ENCODE peak calls at places on chromosomes 5 and 9, in ten cellular contexts. Y is AG04450, P is lower lobe of right lung, W is lung, Q is breast epithelium, C is IMR-90, M is stomach, D is foreskin fibroblast, V is astrocyte of the cerebellum, E is prostate gland. G is an unnamed sample.

GRCh38 chr5:96930058-96930457 is 5.8 kb upstream of the LNPEP start:
- DNase-seq in Y (no peak), P (no peak), W (no peak), Q (no peak), C (no peak), M (no peak), D (no peak), V (no peak), E (no peak), G (no peak)

GRCh38 chr9:631596-631995 is 209.9 kb upstream of the DMRT1 start:
- DNase-seq in Y (no peak), P (no peak), W (no peak), Q (no peak), C (peak; percentile 44), M (no peak), D (no peak), V (peak; percentile 37), E (no peak), G (no peak)

GRCh38 chr9:8717146-8717545 is 917.6 kb upstream of the DMAC1 start:
- DNase-seq in Y (no peak), P (no peak), W (no peak), Q (no peak), C (no peak), M (no peak), D (peak; percentile 34), V (no peak), E (no peak), G (no peak)

GRCh38 chr5:150295172-150295611 is 5.6 kb upstream of the CAMK2A start:
- DNase-seq in Y (no peak), P (peak; percentile 50), W (no peak), Q (no peak), C (peak; percentile 81), M (peak; percentile 43), D (peak; percentile 85), V (no peak), E (no peak), G (no peak)

GRCh38 chr9:137427454-137428310 is 4.5 kb downstream of the NOXA1 start:
- DNase-seq in Y (no peak), P (peak; percentile 40), W (no peak), Q (no peak), C (no peak), M (no peak), D (no peak), V (no peak), E (no peak), G (no peak)

GRCh38 chr5:87746341-87746740 is 333.6 kb upstream of the CCNH start:
- DNase-seq in Y (no peak), P (no peak), W (no peak), Q (no peak), C (no peak), M (no peak), D (no peak), V (peak; percentile 73), E (no peak), G (no peak)

GRCh38 chr9:15718423-15718822 is 165.6 kb downstream of the CCDC171 start:
- DNase-seq in Y (no peak), P (no peak), W (no peak), Q (no peak), C (no peak), M (no peak), D (no peak), V (no peak), E (no peak), G (no peak)

GRCh38 chr5:147472669-147473131 is 37.2 kb downstream of the DPYSL3 start:
- DNase-seq in Y (no peak), P (no peak), W (no peak), Q (no peak), C (no peak), M (no peak), D (no peak), V (no peak), E (no peak), G (no peak)

GRCh38 chr9:90867101-90867500 is 65.5 kb downstream of the SYK start:
- DNase-seq in Y (no peak), P (no peak), W (peak; percentile 24), Q (no peak), C (no peak), M (no peak), D (no peak), V (no peak), E (no peak), G (no peak)

GRCh38 chr9:127231666-127232065 is 32.9 kb upstream of the GARNL3 start:
- DNase-seq in Y (no peak), P (no peak), W (no peak), Q (no peak), C (no peak), M (no peak), D (no peak), V (no peak), E (no peak), G (no peak)

GRCh38 chr9:127237801-127238200 is 26.8 kb upstream of the GARNL3 start:
- DNase-seq in Y (no peak), P (no peak), W (no peak), Q (no peak), C (no peak), M (no peak), D (no peak), V (no peak), E (no peak), G (no peak)

GRCh38 chr9:127232833-127233549 is 31.6 kb upstream of the GARNL3 start:
- DNase-seq in Y (no peak), P (no peak), W (no peak), Q (no peak), C (no peak), M (no peak), D (no peak), V (no peak), E (no peak), G (no peak)

GRCh38 chr9:127229691-127230417 is 34.7 kb upstream of the GARNL3 start:
- DNase-seq in Y (no peak), P (no peak), W (no peak), Q (no peak), C (no peak), M (no peak), D (no peak), V (no peak), E (no peak), G (no peak)

GRCh38 chr9:127233582-127234350 is 30.8 kb upstream of the GARNL3 start:
- DNase-seq in Y (no peak), P (no peak), W (no peak), Q (no peak), C (no peak), M (no peak), D (no peak), V (no peak), E (no peak), G (no peak)
- H3K4me3 ChIP-seq in Y (no peak overlapping the region), P (no peak overlapping the region), W (no peak overlapping the region), Q (no peak overlapping the region), C (no peak overlapping the region), M (no peak overlapping the region), D (no peak overlapping the region), V (no peak overlapping the region), E (no peak overlapping the region), G (no peak overlapping the region)

GRCh38 chr9:73133042-73133651 is 18.5 kb upstream of the ANXA1 start:
- DNase-seq in Y (no peak), P (no peak), W (no peak), Q (no peak), C (no peak), M (no peak), D (no peak), V (no peak), E (no peak), G (no peak)
- H3K4me3 ChIP-seq in Y (no peak overlapping the region), P (peak overlapping the region; percentile 56), W (no peak overlapping the region), Q (no peak overlapping the region), C (no peak overlapping the region), M (peak overlapping the region; percentile 47), D (peak overlapping the region; percentile 51), V (no peak overlapping the region), E (no peak overlapping the region), G (peak overlapping the region; percentile 56)

GRCh38 chr9:133937120-133937519 is 55.0 kb downstream of the VAV2 start:
- DNase-seq in Y (no peak), P (no peak), W (no peak), Q (no peak), C (no peak), M (no peak), D (no peak), V (no peak), E (no peak), G (no peak)

GRCh38 chr9:133935328-133936040 is 56.6 kb downstream of the VAV2 start:
- DNase-seq in Y (peak; percentile 32), P (no peak), W (peak; percentile 44), Q (peak; percentile 35), C (peak; percentile 70), M (peak; percentile 79), D (peak; percentile 27), V (peak; percentile 89), E (no peak), G (no peak)

GRCh38 chr9:133933426-133934026 is 58.6 kb downstream of the VAV2 start:
- DNase-seq in Y (no peak), P (no peak), W (no peak), Q (no peak), C (no peak), M (no peak), D (no peak), V (no peak), E (no peak), G (no peak)

GRCh38 chr9:133932633-133933032 is 59.5 kb downstream of the VAV2 start:
- DNase-seq in Y (no peak), P (no peak), W (no peak), Q (no peak), C (no peak), M (no peak), D (no peak), V (no peak), E (no peak), G (no peak)

DNA sequence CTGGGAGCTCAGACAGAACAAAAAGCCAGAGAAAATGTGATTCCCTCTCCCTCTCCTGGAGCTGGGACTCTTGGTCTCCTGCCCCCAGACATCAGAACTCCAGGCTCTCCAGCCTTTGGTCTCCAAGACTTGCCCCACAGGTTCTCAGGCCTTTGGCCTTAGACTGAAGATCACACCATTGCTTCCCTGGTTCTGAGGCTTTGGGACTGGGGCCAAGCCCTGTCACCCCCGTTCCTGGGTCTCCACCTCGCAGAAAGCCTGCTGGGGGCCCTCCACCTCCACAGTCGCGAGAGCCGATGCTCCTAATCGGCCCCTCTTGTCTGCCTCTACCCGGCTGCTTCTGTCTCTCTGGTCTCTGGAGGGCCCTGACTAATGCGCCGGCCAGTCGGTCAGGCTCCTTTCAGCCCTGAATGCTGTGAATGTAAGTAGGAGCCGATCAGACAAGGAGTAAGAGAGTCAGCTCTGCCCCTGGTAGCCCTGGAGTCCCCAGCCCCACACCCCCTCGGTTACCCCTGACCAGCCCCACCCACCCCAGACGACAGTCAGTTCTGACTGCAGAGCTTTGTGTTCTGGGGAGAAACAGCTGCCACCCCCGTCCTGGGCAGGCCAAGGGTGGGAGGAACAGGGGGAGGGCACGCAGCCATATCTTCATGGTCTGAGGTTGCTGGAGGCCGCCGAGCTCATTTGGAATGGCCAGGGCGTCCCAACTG is 57.5 kb downstream of the VAV2 start:
- DNase-seq in Y (no peak), P (no peak), W (no peak), Q (no peak), C (no peak), M (no peak), D (no peak), V (no peak), E (no peak), G (no peak)
- H3K4me3 ChIP-seq in Y (no peak overlapping the region), P (no peak overlapping the region), W (no peak overlapping the region), Q (no peak overlapping the region), C (no peak overlapping the region), M (no peak overlapping the region), D (no peak overlapping the region), V (no peak overlapping the region), E (no peak overlapping the region), G (no peak overlapping the region)

DNA sequence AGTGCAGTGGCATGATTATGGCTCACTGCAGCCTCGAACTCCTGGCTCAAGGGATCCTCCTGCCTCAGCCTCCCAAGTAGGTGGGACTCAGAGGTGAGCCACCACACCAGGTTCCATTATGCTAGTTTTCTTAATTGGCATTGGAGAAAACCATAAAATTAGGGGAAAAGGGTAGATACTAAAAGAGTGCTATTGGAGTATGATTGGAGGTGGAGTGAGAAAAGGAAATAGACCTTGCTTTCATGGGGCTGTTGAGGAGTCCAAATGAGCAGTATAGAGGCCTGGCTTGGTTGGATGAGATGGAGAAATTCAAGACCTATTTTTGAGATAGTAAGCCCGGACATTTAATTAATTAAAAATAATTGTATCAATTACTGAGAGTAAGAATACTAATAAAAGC is 888 bp upstream of the BRD3OS start:
- DNase-seq in Y (no peak), P (no peak), W (no peak), Q (no peak), C (no peak), M (no peak), D (no peak), V (no peak), E (no peak), G (no peak)
- H3K4me3 ChIP-seq in Y (peak overlapping the region; percentile 64), P (peak overlapping the region; percentile 43), W (no peak overlapping the region), Q (peak overlapping the region; percentile 99), C (peak overlapping the region; percentile 50), M (peak overlapping the region; percentile 97), D (peak overlapping the region; percentile 50), V (peak overlapping the region; percentile 37), E (peak overlapping the region; percentile 20), G (peak overlapping the region; percentile 38)

G was measured in dorsolateral prefrontal cortex.